ENCODE peak calls at places on chromosomes 7 and 10, in four cellular contexts. N is AML-193, P is GF-D8, G is left ventricle myocardium superior. I is an unnamed sample.

GRCh38 chr10:33134011-33134751 is 176.2 kb upstream of the ITGB1 start:
- DNase-seq in N (no peak), P (no peak), G (no peak), I (no peak)

GRCh38 chr10:15897282-15897681 is 37.0 kb upstream of the MINDY3 start:
- DNase-seq in N (no peak), P (no peak), G (no peak), I (no peak)

GRCh38 chr7:81441750-81442149 is 328.1 kb downstream of the HGF start:
- DNase-seq in N (no peak), P (no peak), G (no peak), I (no peak)

GRCh38 chr7:97022451-97023306 is 2.0 kb downstream of the DLX5 start:
- DNase-seq in N (no peak), P (no peak), G (no peak), I (no peak)

GRCh38 chr10:4763960-4764428 is 62.0 kb upstream of the AKR1E2 start:
- DNase-seq in N (no peak), P (no peak), G (no peak), I (no peak)

GRCh38 chr7:155883491-155884224 is 71.4 kb upstream of the SHH start:
- DNase-seq in N (no peak), P (no peak), G (no peak), I (no peak)

GRCh38 chr7:78852951-78853350 is 600.5 kb downstream of the MAGI2 start:
- DNase-seq in N (no peak), P (no peak), G (no peak), I (no peak)

GRCh38 chr10:74955796-74956195 is 129.4 kb downstream of the KAT6B start:
- DNase-seq in N (no peak), P (no peak), G (no peak), I (no peak)

GRCh38 chr10:104300002-104300735 is 31.2 kb downstream of the GSTO2 start:
- DNase-seq in N (no peak), P (no peak), G (peak), I (no peak)

GRCh38 chr7:130365511-130366441 is 14.5 kb upstream of the CPA1 start:
- DNase-seq in N (no peak), P (no peak), G (no peak), I (no peak)

I was measured in effector CD8-positive, alpha-beta T cell.